ENCODE peak calls at places on chromosomes 6 and 20, in nine cellular contexts. G is tibial artery; A is neural crest cell; B is HTR-8/SVneo; J is GM20000; Q is CD4-positive, CD25-positive, alpha-beta regulatory T cell; D is cardiac fibroblast; X is NCI-H446; W is stimulated activated CD4-positive, alpha-beta T cell treated with anti-CD3 and anti-CD28 coated beads, Interleukin-12 subunit alpha, Interleukin-12 subunit beta, amount 100 ng/mL, for 48 hours. S is an unnamed sample.

GRCh38 chr20:40082436-40082835 is 606.6 kb downstream of the MAFB start:
- DNase-seq in Q (no peak), W (no peak), D (no peak), X (no peak), G (no peak), J (no peak), A (no peak), B (no peak), S (no peak)

GRCh38 chr20:32672982-32673727 is 586 bp downstream of the C20orf203 start:
- DNase-seq in A (no peak), B (no peak), J (peak; percentile 71), Q (no peak), W (peak; percentile 2), D (no peak), G (no peak), X (no peak), S (no peak)

GRCh38 chr6:25889877-25890853 is 16.1 kb upstream of the SLC17A3 start:
- DNase-seq in B (peak; percentile 47), J (no peak), Q (no peak), X (peak; percentile 23), A (peak; percentile 28), D (peak; percentile 67), W (no peak), G (no peak), S (peak; percentile 45)

GRCh38 chr20:24780648-24781047 is 168.4 kb upstream of the CST7 start:
- DNase-seq in D (no peak), B (no peak), G (peak; percentile 56), X (no peak), J (no peak), W (no peak), A (no peak), Q (no peak), S (no peak)

GRCh38 chr20:2005831-2006426 is 12.1 kb upstream of the PDYN start:
- DNase-seq in A (peak; percentile 94), B (peak; percentile 51), Q (no peak), J (peak; percentile 66), D (peak; percentile 66), W (peak; percentile 23), X (no peak), G (no peak), S (peak; percentile 58)

GRCh38 chr6:107509506-107509905 is 19.6 kb downstream of the SOBP start:
- DNase-seq in A (no peak), W (no peak), D (no peak), J (no peak), Q (no peak), B (no peak), G (no peak), X (no peak), S (no peak)

GRCh38 chr6:47655719-47656595 is 42.4 kb upstream of the ADGRF4 start:
- DNase-seq in X (no peak), D (peak; percentile 65), Q (no peak), W (peak; percentile 33), J (no peak), B (peak; percentile 43), A (no peak), G (no peak), S (peak; percentile 40)

GRCh38 chr20:52190437-52191131 is 995 bp downstream of the ZFP64 start:
- DNase-seq in A (peak; percentile 10), B (peak; percentile 90), D (peak; percentile 48), J (peak; percentile 78), Q (no peak), X (peak; percentile 17), G (no peak), W (peak; percentile 3), S (peak; percentile 57)

GRCh38 chr20:17661121-17661744 is 20.8 kb downstream of the RRBP1 start:
- DNase-seq in J (no peak), G (peak; percentile 35), Q (no peak), D (no peak), X (no peak), B (no peak), W (no peak), A (no peak), S (no peak)

GRCh38 chr20:5041433-5041832 is 40.1 kb upstream of the SLC23A2 start:
- DNase-seq in G (no peak), A (peak; percentile 4), W (no peak), B (no peak), X (no peak), Q (no peak), D (peak; percentile 87), J (no peak), S (peak; percentile 66)

GRCh38 chr6:42226251-42227143 is 8.8 kb upstream of the MRPS10 start:
- DNase-seq in G (no peak), J (no peak), Q (no peak), B (peak; percentile 82), D (peak; percentile 65), A (no peak), W (no peak), X (no peak), S (peak; percentile 30)

GRCh38 chr20:59948828-59949720 is 8.9 kb downstream of the FAM217B start:
- DNase-seq in Q (peak; percentile 16), X (peak; percentile 62), B (peak; percentile 61), G (no peak), A (peak; percentile 14), W (no peak), D (peak; percentile 73), J (no peak), S (peak; percentile 31)

GRCh38 chr6:54903884-54904283 is 57.3 kb downstream of the FAM83B start:
- DNase-seq in D (no peak), Q (no peak), B (no peak), W (no peak), A (no peak), X (no peak), J (no peak), G (no peak), S (no peak)

GRCh38 chr20:17966432-17967312 is 1.9 kb downstream of the SNX5 start:
- DNase-seq in J (peak; percentile 42), Q (no peak), A (no peak), B (no peak), W (no peak), X (no peak), D (peak; percentile 62), G (no peak), S (no peak)

GRCh38 chr20:26205350-26205749 is 508.7 kb upstream of the ZNF337 start:
- DNase-seq in D (no peak), Q (no peak), J (no peak), A (no peak), B (no peak), W (no peak), G (no peak), X (no peak), S (no peak)

GRCh38 chr20:44083220-44083933 is 103.6 kb downstream of the JPH2 start:
- DNase-seq in D (peak; percentile 47), J (no peak), X (no peak), G (no peak), B (peak; percentile 95), Q (no peak), W (no peak), A (no peak), S (no peak)

GRCh38 chr6:140051521-140052455 is 677.3 kb upstream of the CITED2 start:
- DNase-seq in Q (no peak), W (no peak), B (peak; percentile 50), D (peak; percentile 99), X (no peak), J (no peak), A (no peak), G (no peak), S (peak; percentile 58)

S was measured in COLO829.